ENCODE peak calls at places on chromosome 22, in four cellular contexts. R is bronchial epithelial cell, N is fibroblast of pulmonary artery, V is lung. F is an unnamed sample.

GRCh38 chr22:27487600-27488450 is 313.7 kb downstream of the MN1 start:
- DNase-seq in R (no peak), N (no peak), V (no peak), F (no peak)

GRCh38 chr22:24432059-24432853 is 4.9 kb downstream of the ADORA2A start:
- DNase-seq in N (peak), R (peak), V (no peak), F (peak)

GRCh38 chr22:27226666-27227065 is 569.3 kb downstream of the MIAT start:
- DNase-seq in N (peak), V (no peak), R (no peak), F (peak)

GRCh38 chr22:46171940-46172339 is 21.6 kb downstream of the PPARA start:
- DNase-seq in R (peak), N (peak), V (no peak), F (peak)

GRCh38 chr22:23240639-23241389 is 60.5 kb downstream of the BCR start:
- DNase-seq in V (no peak), R (peak), N (peak), F (no peak)

GRCh38 chr22:30210235-30210831 is 36.2 kb downstream of the LIF start:
- DNase-seq in R (peak), N (peak), V (no peak), F (no peak)

GRCh38 chr22:17332109-17332508 is 37.2 kb upstream of the CECR2 start:
- DNase-seq in V (no peak), N (no peak), R (no peak), F (no peak)

GRCh38 chr22:42425337-42425988 is 6.7 kb downstream of the NFAM1 start:
- DNase-seq in V (no peak), N (no peak), R (peak), F (no peak)

GRCh38 chr22:33793464-33793863 is 126.8 kb downstream of the LARGE1 start:
- DNase-seq in N (no peak), V (no peak), R (no peak), F (no peak)

GRCh38 chr22:40055143-40055926 is 60.6 kb downstream of the FAM83F start:
- DNase-seq in R (peak), V (no peak), N (no peak), F (no peak)

GRCh38 chr22:41905411-41906202 is 9.3 kb downstream of the SHISA8 start:
- DNase-seq in N (no peak), R (no peak), V (no peak), F (no peak)

GRCh38 chr22:26616650-26617049 is 1.2 kb downstream of the CRYBB1 start:
- DNase-seq in N (no peak), V (no peak), R (no peak), F (no peak)

GRCh38 chr22:22770280-22770871 is 117.2 kb upstream of the IGLL5 start:
- DNase-seq in V (peak), N (peak), R (peak), F (no peak)

GRCh38 chr22:26648761-26649363 is 8.5 kb upstream of the MIAT start:
- DNase-seq in V (no peak), N (no peak), R (no peak), F (peak)

GRCh38 chr22:46091277-46091977 is 58.9 kb upstream of the PPARA start:
- DNase-seq in N (no peak), V (no peak), R (no peak), F (no peak)

GRCh38 chr22:45516163-45516562 is 13.5 kb downstream of the FBLN1 start:
- DNase-seq in N (no peak), R (no peak), V (no peak), F (no peak)

GRCh38 chr22:30212996-30213441 is 33.5 kb downstream of the LIF start:
- DNase-seq in R (no peak), V (no peak), N (peak), F (peak)

GRCh38 chr22:18070556-18071306 is 7.1 kb upstream of the PEX26 start:
- DNase-seq in V (no peak), N (no peak), R (peak), F (no peak)

GRCh38 chr22:35191412-35191811 is 65.9 kb upstream of the HMGXB4 start:
- DNase-seq in V (no peak), R (peak), N (peak), F (peak)

GRCh38 chr22:32411388-32411787 is 659 bp downstream of the RTCB start:
- DNase-seq in R (peak), V (no peak), N (peak), F (peak)

GRCh38 chr22:27344546-27344945 is 457.0 kb downstream of the MN1 start:
- DNase-seq in V (peak), N (no peak), R (no peak), F (no peak)

GRCh38 chr22:28630185-28630580 is 49.5 kb downstream of the TTC28 start:
- DNase-seq in R (no peak), V (no peak), N (no peak), F (no peak)

GRCh38 chr22:43129426-43130425 is 13.5 kb downstream of the MCAT start:
- DNase-seq in V (no peak), R (no peak), N (no peak), F (no peak)

GRCh38 chr22:42026705-42027104 is 28.1 kb downstream of the WBP2NL start:
- DNase-seq in V (no peak), N (no peak), R (no peak), F (no peak)

GRCh38 chr22:27245056-27245455 is 556.5 kb downstream of the MN1 start:
- DNase-seq in V (no peak), R (no peak), N (no peak), F (no peak)

GRCh38 chr22:23820748-23821211 is 18.0 kb downstream of the DERL3 start:
- DNase-seq in R (no peak), N (no peak), V (no peak), F (no peak)

GRCh38 chr22:23243859-23244689 is 63.8 kb downstream of the BCR start:
- DNase-seq in N (no peak), V (no peak), R (no peak), F (no peak)

GRCh38 chr22:42780070-42780540 is 59.4 kb upstream of the A4GALT start:
- DNase-seq in V (peak), R (peak), N (peak), F (peak)

GRCh38 chr22:46336119-46337078 is 885 bp downstream of the TRMU start:
- DNase-seq in N (peak), V (no peak), R (peak), F (no peak)

GRCh38 chr22:18954941-18955571 is 19.0 kb upstream of the PRODH start:
- DNase-seq in V (no peak), R (no peak), N (no peak), F (no peak)

GRCh38 chr22:32204211-32204855 is 540 bp downstream of the RFPL2 start:
- DNase-seq in R (no peak), N (no peak), V (no peak), F (no peak)

DNA sequence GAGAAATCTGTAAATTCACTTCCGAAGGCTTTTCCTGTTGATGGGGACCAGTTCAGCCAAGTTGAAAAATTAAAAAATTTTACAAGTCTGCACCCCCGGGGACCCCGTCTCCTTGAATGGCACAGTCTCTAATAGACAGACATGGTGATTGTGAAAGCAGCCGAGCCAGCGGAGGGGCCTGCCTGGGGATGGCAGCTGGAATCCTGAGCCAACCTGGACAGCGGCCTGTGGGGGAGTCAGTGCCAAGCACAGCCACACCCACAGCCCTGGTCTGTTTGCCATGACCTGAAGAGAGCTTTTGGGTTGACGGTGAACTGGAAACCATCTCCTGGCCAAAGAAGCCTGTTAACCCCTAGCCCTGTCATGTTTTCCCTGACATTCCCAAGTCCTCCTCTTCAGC is 64.7 kb downstream of the PARVG start:
- DNase-seq in R (no peak), N (no peak), V (peak), F (no peak)
- H3K4me3 ChIP-seq in R (no peak), N (no peak), V (no peak), F (no peak)

GRCh38 chr22:50011447-50012200 is 941 bp downstream of the IL17REL start:
- DNase-seq in N (no peak), V (no peak), R (no peak), F (no peak)

GRCh38 chr22:50009251-50009650 is 3.3 kb downstream of the IL17REL start:
- DNase-seq in R (no peak), N (no peak), V (no peak), F (no peak)

GRCh38 chr22:50008151-50009040 is 4.2 kb downstream of the IL17REL start:
- DNase-seq in N (no peak), V (no peak), R (no peak), F (no peak)

GRCh38 chr22:50010676-50011446 is 1.7 kb downstream of the IL17REL start:
- DNase-seq in R (no peak), N (no peak), V (no peak), F (no peak)

GRCh38 chr22:50009765-50010675 is 2.5 kb downstream of the IL17REL start:
- DNase-seq in N (no peak), R (no peak), V (no peak), F (no peak)
- H3K4me3 ChIP-seq in N (no peak), R (no peak), V (no peak), F (no peak)

GRCh38 chr22:37517826-37518450 is 1.3 kb downstream of the CARD10 start:
- DNase-seq in R (peak), N (no peak), V (no peak), F (no peak)

GRCh38 chr22:37518509-37519267 is 527 bp downstream of the CARD10 start:
- DNase-seq in V (no peak), R (no peak), N (no peak), F (no peak)

GRCh38 chr22:37521236-37521739 is 2.1 kb upstream of the CARD10 start:
- DNase-seq in N (no peak), R (no peak), V (no peak), F (no peak)

GRCh38 chr22:37520754-37521153 is 1.5 kb upstream of the CARD10 start:
- DNase-seq in N (no peak), V (no peak), R (no peak), F (no peak)

GRCh38 chr22:37519268-37520195 is at the start of gene CARD10:
- DNase-seq in N (no peak), V (no peak), R (peak), F (no peak)
- H3K4me3 ChIP-seq in N (peak), V (peak), R (peak), F (peak)

GRCh38 chr22:49101225-49101624 is 726.4 kb downstream of the BRD1 start:
- DNase-seq in V (no peak), R (no peak), N (no peak), F (no peak)

GRCh38 chr22:49100316-49100715 is 727.4 kb downstream of the BRD1 start:
- DNase-seq in N (no peak), R (no peak), V (no peak), F (no peak)

GRCh38 chr22:49099496-49100124 is 728.1 kb downstream of the BRD1 start:
- DNase-seq in R (no peak), N (no peak), V (no peak), F (peak)

GRCh38 chr22:49101873-49102272 is 725.8 kb downstream of the BRD1 start:
- DNase-seq in R (no peak), N (no peak), V (no peak), F (no peak)

DNA sequence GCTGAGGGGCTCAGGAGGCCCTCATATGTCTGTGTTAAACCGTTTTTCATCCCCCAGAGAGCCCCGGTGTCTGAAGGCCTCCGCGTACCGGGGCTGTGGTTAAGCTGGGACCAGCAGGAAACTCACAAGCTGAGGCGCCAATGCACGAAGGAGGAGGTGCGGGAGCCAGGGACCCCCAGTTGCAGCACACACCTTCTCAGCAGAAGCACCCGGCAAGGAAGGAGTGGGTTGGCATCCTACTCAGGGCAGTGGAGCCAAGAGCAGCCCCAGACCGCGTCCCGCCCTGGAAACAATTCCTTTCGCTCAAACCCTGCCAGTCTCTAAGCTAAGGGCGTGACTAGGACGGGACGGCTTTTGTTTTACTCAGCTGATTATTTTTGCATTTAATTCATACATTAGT is 726.9 kb downstream of the BRD1 start:
- DNase-seq in N (no peak), R (no peak), V (no peak), F (no peak)
- H3K4me3 ChIP-seq in N (no peak), R (no peak), V (no peak), F (no peak)

F was measured in AG10803.